ENCODE peak calls at places on chromosomes 7 and 10, in seven cellular contexts. N is adrenal gland, B is stomach, F is PC-9, G is fibroblast of lung, R is Peyer's patch, V is transverse colon. I is an unnamed sample.

GRCh38 chr10:133096616-133097269 is 9.0 kb downstream of the ADGRA1 start:
- DNase-seq in V (no peak), N (no peak), F (no peak), R (no peak), B (no peak), G (no peak), I (no peak)

GRCh38 chr10:117294039-117294438 is 53.1 kb downstream of the SLC18A2 start:
- DNase-seq in V (no peak), B (no peak), G (no peak), N (no peak), F (no peak), R (no peak), I (no peak)

GRCh38 chr10:2890093-2890492 is 177.3 kb upstream of the PFKP start:
- DNase-seq in V (no peak), F (no peak), N (no peak), B (no peak), G (no peak), R (no peak), I (no peak)

GRCh38 chr7:72278550-72278949 is 133.6 kb downstream of the CALN1 start:
- DNase-seq in R (no peak), F (no peak), G (no peak), V (no peak), B (no peak), N (no peak), I (no peak)

GRCh38 chr7:157903715-157904114 is 566.9 kb downstream of the DNAJB6 start:
- DNase-seq in G (no peak), N (no peak), F (no peak), V (no peak), R (no peak), B (no peak), I (no peak)

GRCh38 chr10:88070080-88070880 is 206.9 kb downstream of the PTEN start:
- DNase-seq in B (no peak), R (no peak), N (no peak), F (no peak), V (no peak), G (peak; percentile 30), I (no peak)

GRCh38 chr7:69599879-69600764 is 1.8 kb downstream of the AUTS2 start:
- DNase-seq in V (no peak), F (no peak), N (peak; percentile 6), G (peak; percentile 29), R (no peak), B (no peak), I (no peak)

GRCh38 chr10:102401735-102402511 is 6.4 kb downstream of the NFKB2 start:
- DNase-seq in F (peak; percentile 88), G (peak; percentile 62), B (no peak), V (no peak), N (no peak), R (no peak), I (peak; percentile 94)

GRCh38 chr10:4081691-4082111 is 296.7 kb upstream of the KLF6 start:
- DNase-seq in V (no peak), G (peak; percentile 71), N (peak; percentile 10), B (no peak), F (no peak), R (no peak), I (no peak)

GRCh38 chr7:116052006-116052405 is 21.4 kb upstream of the TFEC start:
- DNase-seq in G (peak; percentile 20), F (no peak), V (no peak), R (no peak), B (no peak), N (no peak), I (no peak)

GRCh38 chr7:33750177-33750576 is 155.2 kb upstream of the BMPER start:
- DNase-seq in B (no peak), V (no peak), G (peak; percentile 82), F (no peak), N (no peak), R (no peak), I (no peak)

GRCh38 chr7:48101880-48102448 is 12.9 kb downstream of the UPP1 start:
- DNase-seq in R (no peak), N (no peak), F (no peak), B (no peak), V (no peak), G (no peak), I (no peak)
- TF ChIP-seq CTCF in R (peak; percentile 16), N (peak; percentile 6), F (peak; percentile 66), B (no peak), V (peak; percentile 9), G (peak; percentile 26), I (no peak)

DNA sequence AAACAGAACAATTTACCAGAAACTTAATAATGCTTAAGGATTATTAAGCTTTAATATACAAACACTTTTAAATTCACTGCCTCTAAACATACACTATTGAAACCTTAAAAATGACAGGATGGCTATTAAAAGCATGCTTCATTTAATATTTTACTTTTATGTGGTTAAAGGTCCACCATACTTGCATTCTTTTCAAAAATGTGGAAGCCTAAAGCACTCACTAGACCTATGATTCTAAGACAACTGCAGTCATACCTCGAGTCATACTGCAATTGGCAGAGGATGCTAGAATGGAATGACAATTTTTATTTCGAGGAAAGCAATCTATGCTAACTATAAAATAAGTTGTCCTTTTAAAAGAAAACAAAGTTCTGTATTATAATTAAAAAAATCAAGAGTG is 85.3 kb downstream of the PIP4K2A start:
- DNase-seq in B (no peak), F (no peak), V (no peak), G (peak; percentile 30), R (no peak), N (no peak), I (no peak)
- H3K27ac ChIP-seq in B (peak overlapping the region; percentile 51), F (no peak overlapping the region), V (peak overlapping the region; percentile 52), G (no peak overlapping the region), R (peak overlapping the region; percentile 73), N (no peak overlapping the region), I (no peak overlapping the region)

GRCh38 chr7:3549598-3549997 is 248.5 kb downstream of the SDK1 start:
- DNase-seq in B (no peak), N (no peak), G (no peak), F (no peak), V (no peak), R (no peak), I (no peak)

GRCh38 chr7:3548815-3549214 is 247.8 kb downstream of the SDK1 start:
- DNase-seq in B (no peak), G (no peak), N (no peak), V (no peak), R (no peak), F (no peak), I (no peak)

GRCh38 chr7:3544202-3544601 is 243.2 kb downstream of the SDK1 start:
- DNase-seq in G (no peak), N (no peak), V (no peak), B (no peak), R (no peak), F (no peak), I (no peak)
- TF ChIP-seq CTCF in G (peak; percentile 6), N (no peak), V (no peak), B (no peak), R (no peak), F (no peak), I (no peak)

DNA sequence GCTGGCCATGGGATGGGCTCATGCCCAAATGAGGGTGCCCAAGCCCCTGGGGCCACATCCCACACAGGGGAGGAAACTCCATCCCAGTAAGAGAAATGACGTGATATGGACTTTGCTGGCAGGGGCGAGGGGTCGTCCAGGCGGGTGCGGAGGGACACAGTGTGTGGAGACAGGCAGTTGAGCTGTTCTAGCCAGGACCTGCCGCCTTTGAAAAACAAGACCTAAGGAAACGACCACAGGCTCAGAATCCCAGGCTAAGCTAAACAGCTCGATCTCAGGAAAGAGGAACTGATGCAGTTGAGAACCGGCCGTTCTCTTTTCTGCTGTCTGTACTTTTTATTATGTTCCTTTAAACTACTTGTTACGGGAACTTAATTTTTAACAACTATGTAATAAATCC is 51.1 kb upstream of the NFE2L3 start:
- DNase-seq in N (peak; percentile 33), G (no peak), B (no peak), F (no peak), V (no peak), R (no peak), I (no peak)
- H3K27ac ChIP-seq in N (peak overlapping the region; percentile 38), G (no peak overlapping the region), B (peak overlapping the region; percentile 43), F (no peak overlapping the region), V (peak overlapping the region; percentile 0), R (peak overlapping the region; percentile 53), I (no peak overlapping the region)

GRCh38 chr10:51804861-51805260 is 105.5 kb upstream of the CSTF2T start:
- DNase-seq in G (peak; percentile 36), V (no peak), R (no peak), F (no peak), B (no peak), N (no peak), I (peak; percentile 1)
- TF ChIP-seq CTCF in G (no peak), V (no peak), R (no peak), F (no peak), B (no peak), N (no peak), I (no peak)

DNA sequence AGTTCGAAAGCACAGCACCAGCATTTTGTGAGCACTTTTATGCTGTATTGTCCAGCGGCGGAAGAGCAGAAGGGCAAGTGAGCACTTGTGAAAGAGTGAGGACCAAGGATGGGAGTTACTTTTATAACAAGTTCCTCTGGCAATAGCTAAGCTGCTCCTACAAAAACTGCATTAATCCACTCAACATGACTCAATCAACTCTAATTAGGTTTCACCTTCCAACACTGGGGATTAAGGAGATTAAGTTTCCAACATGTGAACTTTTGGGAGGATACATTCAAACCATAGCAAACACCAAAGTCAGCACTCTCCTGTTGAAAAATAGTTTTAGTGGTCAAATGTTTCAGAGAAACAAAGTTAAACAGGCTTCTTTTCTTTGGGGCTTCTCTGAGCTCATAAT is 844.5 kb downstream of the REEP3 start:
- DNase-seq in N (no peak), R (no peak), F (no peak), G (no peak), B (no peak), V (no peak), I (no peak)
- H3K27ac ChIP-seq in N (no peak overlapping the region), R (no peak overlapping the region), F (no peak overlapping the region), G (no peak overlapping the region), B (no peak overlapping the region), V (no peak overlapping the region), I (no peak overlapping the region)

GRCh38 chr7:122528879-122529481 is 169.9 kb downstream of the RNF133 start:
- DNase-seq in B (no peak), G (peak; percentile 23), F (no peak), R (no peak), V (no peak), N (no peak), I (peak; percentile 3)
- TF ChIP-seq CTCF in B (no peak), G (peak; percentile 43), F (peak; percentile 78), R (peak; percentile 43), V (peak; percentile 61), N (peak; percentile 50), I (peak; percentile 79)

DNA sequence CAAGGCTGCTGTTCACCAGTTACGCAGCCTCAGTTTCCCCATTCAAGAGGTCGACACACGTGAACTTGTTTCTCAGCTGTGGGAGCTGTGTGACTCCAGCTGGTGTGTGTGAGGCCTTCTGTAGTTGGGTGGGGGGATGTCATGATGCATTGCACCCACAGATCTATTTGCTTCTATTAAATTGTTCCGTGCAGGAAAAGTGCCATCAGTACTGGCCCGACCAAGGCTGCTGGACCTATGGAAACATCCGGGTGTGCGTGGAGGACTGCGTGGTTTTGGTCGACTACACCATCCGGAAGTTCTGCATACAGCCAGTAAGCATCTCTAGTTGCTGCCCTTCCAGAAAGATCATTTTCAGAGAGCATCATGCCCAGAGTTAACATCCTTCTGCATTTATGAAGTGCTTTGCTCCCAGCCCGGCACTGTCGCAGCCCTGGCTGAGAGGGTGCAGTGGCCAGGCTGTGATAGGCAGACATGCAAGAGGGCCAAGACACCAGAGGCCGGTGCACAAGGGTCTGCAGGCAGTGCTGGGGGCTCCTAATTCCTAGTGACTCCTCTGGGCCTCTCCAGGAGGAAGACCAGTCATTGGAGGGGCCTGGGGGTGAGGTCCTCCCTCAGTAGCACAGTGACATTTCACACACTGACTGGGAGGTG is 60.2 kb downstream of the MKI67 start:
- DNase-seq in G (no peak), F (no peak), V (peak; percentile 4), R (peak; percentile 45), B (no peak), N (no peak), I (no peak)
- H3K27ac ChIP-seq in G (no peak overlapping the region), F (no peak overlapping the region), V (peak overlapping the region; percentile 61), R (no peak overlapping the region), B (no peak overlapping the region), N (no peak overlapping the region), I (peak overlapping the region; percentile 100)

GRCh38 chr7:84675633-84676034 is 481.0 kb upstream of the SEMA3A start:
- DNase-seq in V (no peak), R (peak; percentile 58), N (no peak), B (peak; percentile 58), G (peak; percentile 39), F (peak; percentile 83), I (peak; percentile 76)
- TF ChIP-seq CTCF in V (no peak), R (no peak), N (no peak), B (no peak), G (no peak), F (no peak), I (no peak)